ENCODE peak calls at places on chromosomes 13 and 19, in ten cellular contexts. O is left lung, D is body of pancreas, N is ovary, A is right atrium auricular region, H is WERI-Rb-1, F is hepatocyte, E is Peyer's patch, Y is MM.1S, T is esophagus squamous epithelium. J is an unnamed sample.

GRCh38 chr13:64877176-64877575 is 2353.0 kb downstream of the PCDH9 start:
- DNase-seq in Y (no peak), N (no peak), O (no peak), T (no peak), D (no peak), F (no peak), E (no peak), H (no peak), A (no peak), J (no peak)

GRCh38 chr13:103799028-103799427 is 732.8 kb upstream of the SLC10A2 start:
- DNase-seq in F (no peak), T (no peak), N (no peak), E (no peak), D (no peak), H (no peak), Y (no peak), A (no peak), O (no peak), J (no peak)

GRCh38 chr19:2481466-2481865 is 5.5 kb downstream of the GADD45B start:
- DNase-seq in Y (no peak), D (no peak), E (no peak), N (no peak), O (no peak), F (no peak), H (no peak), A (no peak), T (no peak), J (no peak)

GRCh38 chr19:18668252-18668631 is 15.2 kb upstream of the CRTC1 start:
- DNase-seq in D (no peak), F (no peak), A (no peak), N (no peak), Y (no peak), E (no peak), O (no peak), H (no peak), T (no peak), J (no peak)

GRCh38 chr13:106471957-106472543 is 63.4 kb downstream of the EFNB2 start:
- DNase-seq in A (peak; percentile 69), E (peak; percentile 83), T (no peak), N (peak; percentile 14), D (peak; percentile 21), Y (no peak), F (peak; percentile 94), H (no peak), O (peak; percentile 55), J (no peak)

GRCh38 chr19:15047680-15048079 is 1.6 kb upstream of the CASP14 start:
- DNase-seq in H (no peak), O (no peak), F (no peak), Y (no peak), D (no peak), A (no peak), E (no peak), N (no peak), T (no peak), J (no peak)

GRCh38 chr13:46761866-46762265 is 35.1 kb downstream of the ESD start:
- DNase-seq in A (no peak), O (no peak), E (no peak), Y (no peak), H (no peak), F (no peak), N (no peak), D (no peak), T (no peak), J (no peak)

GRCh38 chr13:98429531-98429930 is 147.4 kb downstream of the STK24 start:
- DNase-seq in H (no peak), A (no peak), E (no peak), T (no peak), D (no peak), N (no peak), Y (no peak), F (no peak), O (peak; percentile 20), J (no peak)

GRCh38 chr19:27846944-27847343 is 1366.0 kb downstream of the UQCRFS1 start:
- DNase-seq in N (no peak), T (no peak), D (no peak), O (no peak), H (peak; percentile 46), F (no peak), E (no peak), Y (no peak), A (no peak), J (no peak)

GRCh38 chr19:52296773-52297600 is at the start of gene ZNF480:
- DNase-seq in Y (peak; percentile 78), N (peak; percentile 83), H (peak; percentile 89), E (peak; percentile 95), D (peak; percentile 89), A (peak; percentile 84), O (peak; percentile 87), F (peak; percentile 91), T (peak; percentile 42), J (peak; percentile 38)

GRCh38 chr19:17340302-17340870 is 3.0 kb downstream of the GTPBP3 start:
- DNase-seq in D (no peak), O (peak; percentile 28), N (no peak), F (no peak), Y (no peak), H (no peak), T (no peak), E (peak; percentile 87), A (no peak), J (no peak)

GRCh38 chr19:10617409-10618121 is 7.8 kb upstream of the SLC44A2 start:
- DNase-seq in Y (no peak), N (no peak), T (no peak), H (no peak), O (no peak), A (no peak), F (peak; percentile 58), E (no peak), D (no peak), J (no peak)

GRCh38 chr19:10116085-10116865 is 3.4 kb downstream of the EIF3G start:
- DNase-seq in O (no peak), Y (no peak), T (no peak), A (no peak), N (no peak), H (no peak), F (no peak), D (no peak), E (no peak), J (no peak)

GRCh38 chr13:33323766-33324525 is 38.4 kb upstream of the STARD13 start:
- DNase-seq in A (no peak), Y (no peak), T (no peak), O (no peak), F (no peak), E (no peak), N (no peak), H (no peak), D (no peak), J (no peak)

GRCh38 chr13:109868583-109869311 is 82.4 kb upstream of the IRS2 start:
- DNase-seq in T (no peak), O (no peak), F (peak; percentile 23), Y (no peak), N (no peak), D (no peak), A (no peak), H (no peak), E (no peak), J (no peak)

GRCh38 chr19:16594681-16595091 is 22.5 kb upstream of the SLC35E1 start:
- DNase-seq in F (no peak), Y (peak; percentile 85), E (no peak), O (no peak), N (no peak), T (no peak), H (no peak), D (no peak), A (no peak), J (no peak)

GRCh38 chr19:55591555-55591954 is 7.8 kb downstream of the FIZ1 start:
- DNase-seq in A (no peak), E (no peak), F (no peak), T (no peak), H (no peak), O (no peak), D (no peak), N (no peak), Y (no peak), J (no peak)

GRCh38 chr13:70016116-70016515 is 91.5 kb upstream of the ATXN8OS start:
- DNase-seq in D (no peak), F (no peak), E (no peak), H (no peak), O (no peak), Y (no peak), N (no peak), A (no peak), T (no peak), J (no peak)

GRCh38 chr13:113584870-113585671 is 518 bp downstream of the TFDP1 start:
- DNase-seq in D (no peak), H (peak; percentile 60), Y (peak; percentile 34), E (peak; percentile 41), O (no peak), F (no peak), A (peak; percentile 56), N (peak; percentile 8), T (no peak), J (no peak)

GRCh38 chr19:38893341-38893771 is 6.1 kb downstream of the SIRT2 start:
- DNase-seq in A (no peak), D (no peak), N (peak; percentile 38), H (peak; percentile 42), T (no peak), F (no peak), O (no peak), Y (no peak), E (no peak), J (no peak)

GRCh38 chr19:45251452-45252354 is 632 bp downstream of the MARK4 start:
- DNase-seq in E (no peak), D (no peak), T (no peak), H (peak; percentile 39), N (peak; percentile 28), F (peak; percentile 47), O (no peak), A (no peak), Y (no peak), J (no peak)

GRCh38 chr19:41269055-41269454 is 4.9 kb downstream of the HNRNPUL1 start:
- DNase-seq in H (no peak), Y (no peak), D (no peak), O (no peak), A (no peak), N (no peak), E (no peak), F (no peak), T (no peak), J (no peak)
- H3K4me3 ChIP-seq in H (no peak overlapping the region), Y (no peak overlapping the region), D (no peak overlapping the region), O (no peak overlapping the region), A (no peak overlapping the region), N (no peak overlapping the region), E (no peak overlapping the region), F (no peak overlapping the region), T (no peak overlapping the region), J (no peak overlapping the region)

GRCh38 chr13:91381371-91381770 is 17.1 kb upstream of the GPC5 start:
- DNase-seq in H (peak; percentile 54), D (no peak), N (no peak), Y (peak; percentile 8), T (no peak), O (no peak), A (no peak), E (no peak), F (peak; percentile 23), J (no peak)
- TF ChIP-seq CTCF in H (peak; percentile 62), D (no peak), N (no peak), Y (no peak), T (peak; percentile 20), O (peak; percentile 30), A (no peak), E (no peak), F (peak; percentile 54), J (no peak)

GRCh38 chr19:48713864-48714755 is 5.4 kb downstream of the MAMSTR start:
- DNase-seq in A (peak; percentile 99), O (peak; percentile 99), Y (peak; percentile 99), D (peak; percentile 99), F (peak; percentile 100), E (peak; percentile 100), N (peak; percentile 99), T (peak; percentile 94), H (peak; percentile 99), J (peak; percentile 97)
- H3K4me3 ChIP-seq in A (peak overlapping the region; percentile 50), O (peak overlapping the region; percentile 68), Y (peak overlapping the region; percentile 74), D (peak overlapping the region; percentile 48), F (peak overlapping the region; percentile 39), E (peak overlapping the region; percentile 71), N (peak overlapping the region; percentile 63), T (peak overlapping the region; percentile 69), H (peak overlapping the region; percentile 70), J (peak overlapping the region; percentile 81)

GRCh38 chr13:67119481-67119883 is 110.7 kb downstream of the PCDH9 start:
- DNase-seq in F (no peak), E (no peak), N (no peak), H (no peak), D (no peak), T (no peak), A (no peak), O (no peak), Y (no peak), J (no peak)
- TF ChIP-seq CTCF in F (no peak), E (no peak), N (no peak), H (no peak), D (no peak), T (no peak), A (no peak), O (no peak), Y (no peak), J (no peak)

J was measured in GM12864.